ENCODE peak calls at places on chromosomes 13 and 19, in six cellular contexts. K is CD4-positive, alpha-beta T cell; L is fibroblast of mammary gland; P is aorta; H is effector memory CD8-positive, alpha-beta T cell; C is C1 segment of cervical spinal cord. Z is an unnamed sample.
A peak's percentile ranks its signal among the peaks of the same experiment; 100 is the strongest.

GRCh38 chr13:100392709-100393630 is 195.6 kb downstream of the GGACT start:
- DNase-seq in P (peak; percentile 87), C (no peak), H (no peak), L (peak; percentile 100), K (peak; percentile 1), Z (peak; percentile 95)

GRCh38 chr13:112065521-112065866 is 1.5 kb upstream of the SOX1 start:
- DNase-seq in C (no peak), K (no peak), P (no peak), H (no peak), L (no peak), Z (no peak)

GRCh38 chr13:75368167-75368566 is 113.8 kb downstream of the TBC1D4 start:
- DNase-seq in H (no peak), L (peak; percentile 95), K (no peak), C (no peak), P (no peak), Z (peak; percentile 63)

GRCh38 chr13:33992891-33993336 is 175.0 kb downstream of the RFC3 start:
- DNase-seq in C (no peak), K (no peak), L (no peak), P (no peak), H (no peak), Z (no peak)

GRCh38 chr13:97109841-97110492 is 112.2 kb upstream of the MBNL2 start:
- DNase-seq in C (peak; percentile 94), P (peak; percentile 98), H (peak; percentile 83), K (peak; percentile 79), L (peak; percentile 82), Z (peak; percentile 75)

GRCh38 chr13:51148952-51149573 is 38.0 kb upstream of the C13orf42 start:
- DNase-seq in H (no peak), C (peak; percentile 21), L (peak; percentile 60), K (no peak), P (no peak), Z (peak; percentile 44)

GRCh38 chr13:89574077-89574476 is 1773.4 kb upstream of the MIR17HG start:
- DNase-seq in C (no peak), H (no peak), L (no peak), K (no peak), P (no peak), Z (no peak)

GRCh38 chr13:20815469-20815868 is 41.7 kb upstream of the EEF1AKMT1 start:
- DNase-seq in H (no peak), K (no peak), L (no peak), C (no peak), P (no peak), Z (no peak)

GRCh38 chr19:30144794-30145193 is 202.8 kb downstream of the URI1 start:
- DNase-seq in K (no peak), H (no peak), P (peak; percentile 32), L (no peak), C (no peak), Z (no peak)

GRCh38 chr13:100660761-100661160 is 13.8 kb downstream of the TMTC4 start:
- DNase-seq in P (no peak), L (no peak), H (no peak), C (no peak), K (no peak), Z (no peak)

GRCh38 chr13:78323040-78323439 is 280.3 kb downstream of the POU4F1 start:
- DNase-seq in P (no peak), H (no peak), C (no peak), L (no peak), K (no peak), Z (no peak)

GRCh38 chr19:7533925-7534480 is 1.5 kb upstream of the PNPLA6 start:
- DNase-seq in P (peak; percentile 96), H (peak; percentile 72), C (peak; percentile 85), L (peak; percentile 85), K (peak; percentile 79), Z (peak; percentile 56)

GRCh38 chr13:64755961-64756360 is 2474.2 kb downstream of the PCDH9 start:
- DNase-seq in L (no peak), K (no peak), H (no peak), P (no peak), C (no peak), Z (no peak)

GRCh38 chr13:109162248-109163051 is 533.0 kb downstream of the MYO16 start:
- DNase-seq in P (no peak), K (no peak), L (no peak), H (no peak), C (no peak), Z (no peak)

GRCh38 chr13:36530050-36530789 is 97.9 kb downstream of the CCNA1 start:
- DNase-seq in P (no peak), H (no peak), K (no peak), C (no peak), L (peak; percentile 27), Z (peak; percentile 66)

GRCh38 chr19:518292-519231 is 11.3 kb downstream of the TPGS1 start:
- DNase-seq in K (peak; percentile 78), C (no peak), P (no peak), L (no peak), H (peak; percentile 49), Z (no peak)

GRCh38 chr13:107373551-107373950 is 805.6 kb upstream of the ARGLU1 start:
- DNase-seq in H (no peak), C (no peak), K (no peak), L (peak; percentile 79), P (no peak), Z (peak; percentile 59)

GRCh38 chr13:98919566-98919965 is 58.3 kb downstream of the DOCK9 start:
- DNase-seq in H (no peak), L (no peak), C (no peak), P (no peak), K (no peak), Z (no peak)

GRCh38 chr13:106520205-106521004 is 15.1 kb downstream of the EFNB2 start:
- DNase-seq in L (peak; percentile 62), K (no peak), P (no peak), H (no peak), C (no peak), Z (no peak)

GRCh38 chr13:45108716-45109706 is 11.3 kb upstream of the GTF2F2 start:
- DNase-seq in H (no peak), C (no peak), L (peak; percentile 71), P (no peak), K (peak; percentile 8), Z (no peak)

GRCh38 chr13:89852570-89852969 is 1494.9 kb upstream of the MIR17HG start:
- DNase-seq in C (no peak), L (no peak), K (no peak), P (no peak), H (no peak), Z (no peak)

GRCh38 chr19:3522421-3523360 is 16.3 kb upstream of the TEKTIP1 start:
- DNase-seq in L (no peak), H (no peak), P (no peak), K (no peak), C (no peak), Z (no peak)

GRCh38 chr19:7679017-7679720 is 1.5 kb upstream of the TRAPPC5 start:
- DNase-seq in P (no peak), K (peak; percentile 65), L (no peak), C (no peak), H (peak; percentile 54), Z (no peak)

GRCh38 chr13:24680258-24680920 is at the start of gene ATP12A:
- DNase-seq in C (no peak), L (no peak), P (no peak), K (peak; percentile 31), H (peak; percentile 32), Z (no peak)

GRCh38 chr13:33284016-33284415 is 1.5 kb downstream of the STARD13 start:
- DNase-seq in K (no peak), C (no peak), P (no peak), L (peak; percentile 64), H (no peak), Z (no peak)

GRCh38 chr13:98940325-98940724 is 37.5 kb downstream of the DOCK9 start:
- DNase-seq in C (no peak), K (no peak), H (no peak), P (no peak), L (peak; percentile 12), Z (no peak)

GRCh38 chr19:51359294-51359693 is 6.9 kb downstream of the ETFB start:
- DNase-seq in K (no peak), C (no peak), H (no peak), P (no peak), L (peak; percentile 95), Z (peak; percentile 88)

GRCh38 chr13:60787083-60787482 is 390.1 kb downstream of the TDRD3 start:
- DNase-seq in P (no peak), K (no peak), H (no peak), L (no peak), C (no peak), Z (no peak)

GRCh38 chr13:44768775-44769578 is 192.8 kb upstream of the TSC22D1 start:
- DNase-seq in L (peak; percentile 78), C (no peak), P (no peak), H (no peak), K (no peak), Z (no peak)

GRCh38 chr19:6066661-6067646 is 43.3 kb downstream of the RFX2 start:
- DNase-seq in H (peak; percentile 22), P (peak; percentile 97), C (peak; percentile 62), L (peak; percentile 88), K (peak; percentile 49), Z (peak; percentile 93)

GRCh38 chr19:31037311-31037710 is 311.9 kb downstream of the TSHZ3 start:
- DNase-seq in H (no peak), L (no peak), C (no peak), P (no peak), K (no peak), Z (no peak)